ENCODE peak calls at places on chromosomes 12 and 14, in five cellular contexts. R, N, J, F and Q are unnamed samples.

GRCh38 chr12:32549675-32550079 is 129.4 kb upstream of the DNM1L start:
- DNase-seq in R (no peak), N (no peak), J (no peak), F (no peak), Q (no peak)

GRCh38 chr12:15527201-15527782 is 205.0 kb downstream of the PTPRO start:
- DNase-seq in R (peak; percentile 74), N (no peak), J (no peak), F (peak; percentile 38), Q (no peak)

GRCh38 chr12:124391340-124392261 is 96.7 kb downstream of the RFLNA start:
- DNase-seq in R (no peak), N (peak; percentile 71), J (peak; percentile 95), F (no peak), Q (peak; percentile 66)

GRCh38 chr14:64234877-64235651 is 59.1 kb downstream of the ESR2 start:
- DNase-seq in R (no peak), N (no peak), J (no peak), F (no peak), Q (peak; percentile 53)

GRCh38 chr12:795305-795704 is 42.9 kb downstream of the WNK1 start:
- DNase-seq in R (no peak), N (no peak), J (no peak), F (no peak), Q (no peak)

GRCh38 chr14:89231426-89232113 is 185.5 kb downstream of the FOXN3 start:
- DNase-seq in R (no peak), N (no peak), J (no peak), F (no peak), Q (no peak)

GRCh38 chr14:102485693-102486512 is 23.7 kb downstream of the ANKRD9 start:
- DNase-seq in R (peak; percentile 61), N (no peak), J (peak; percentile 41), F (no peak), Q (no peak)

GRCh38 chr14:23431486-23431885 is 4.0 kb downstream of the MYH7 start:
- DNase-seq in R (peak; percentile 57), N (no peak), J (peak; percentile 59), F (no peak), Q (no peak)

GRCh38 chr12:93363854-93364297 is 13.8 kb upstream of the NUDT4 start:
- DNase-seq in R (no peak), N (no peak), J (no peak), F (no peak), Q (no peak)

GRCh38 chr12:109462868-109463692 is 14.0 kb downstream of the KCTD10 start:
- DNase-seq in R (peak; percentile 92), N (peak; percentile 83), J (peak; percentile 70), F (no peak), Q (peak; percentile 90)

GRCh38 chr14:99822800-99823455 is 29.7 kb downstream of the EML1 start:
- DNase-seq in R (no peak), N (no peak), J (no peak), F (no peak), Q (no peak)

GRCh38 chr12:1131811-1132224 is 140.8 kb downstream of the ERC1 start:
- DNase-seq in R (no peak), N (no peak), J (no peak), F (no peak), Q (no peak)

GRCh38 chr12:71684081-71684480 is 1.8 kb upstream of the TMEM19 start:
- DNase-seq in R (no peak), N (no peak), J (no peak), F (peak; percentile 6), Q (no peak)

GRCh38 chr12:14950982-14951746 is 10.2 kb downstream of the ARHGDIB start:
- DNase-seq in R (no peak), N (no peak), J (no peak), F (peak; percentile 81), Q (peak; percentile 93)

GRCh38 chr14:71317385-71318096 is 410.3 kb downstream of the PCNX1 start:
- DNase-seq in R (no peak), N (no peak), J (no peak), F (no peak), Q (no peak)

GRCh38 chr12:27922591-27923139 is 49.9 kb downstream of the PTHLH start:
- DNase-seq in R (no peak), N (no peak), J (no peak), F (no peak), Q (peak; percentile 88)

GRCh38 chr12:109716512-109717389 is 3.1 kb downstream of the FAM222A start:
- DNase-seq in R (peak; percentile 52), N (no peak), J (no peak), F (no peak), Q (no peak)

GRCh38 chr14:100417466-100417865 is 94.3 kb downstream of the SLC25A47 start:
- DNase-seq in R (peak; percentile 68), N (no peak), J (peak; percentile 72), F (peak; percentile 36), Q (peak; percentile 70)

GRCh38 chr14:95504135-95505029 is 12.1 kb downstream of the SYNE3 start:
- DNase-seq in R (peak; percentile 54), N (no peak), J (peak; percentile 16), F (no peak), Q (no peak)

GRCh38 chr12:103799504-103800251 is 41.4 kb downstream of the NT5DC3 start:
- DNase-seq in R (no peak), N (no peak), J (no peak), F (no peak), Q (peak; percentile 96)

GRCh38 chr12:99128246-99128645 is 483.2 kb downstream of the APAF1 start:
- DNase-seq in R (no peak), N (no peak), J (no peak), F (no peak), Q (no peak)

GRCh38 chr12:108302471-108303311 is 36.4 kb downstream of the CMKLR1 start:
- DNase-seq in R (peak; percentile 92), N (peak; percentile 77), J (peak; percentile 77), F (peak; percentile 91), Q (peak; percentile 44)

GRCh38 chr12:60684988-60685655 is 1089.3 kb downstream of the SLC16A7 start:
- DNase-seq in R (peak; percentile 53), N (no peak), J (no peak), F (peak; percentile 7), Q (peak; percentile 50)

GRCh38 chr12:70507442-70507841 is 129.8 kb downstream of the PTPRB start:
- DNase-seq in R (no peak), N (no peak), J (no peak), F (no peak), Q (no peak)

GRCh38 chr12:14272954-14273910 is 92.2 kb upstream of the ATF7IP start:
- DNase-seq in R (no peak), N (no peak), J (no peak), F (no peak), Q (no peak)

GRCh38 chr14:85531594-85532391 is 1.8 kb downstream of the FLRT2 start:
- DNase-seq in R (peak; percentile 86), N (peak; percentile 51), J (peak; percentile 79), F (no peak), Q (peak; percentile 13)

GRCh38 chr14:20609215-20610001 is 18.2 kb upstream of the RNASE12 start:
- DNase-seq in R (no peak), N (peak; percentile 67), J (peak; percentile 88), F (peak; percentile 82), Q (peak; percentile 63)

GRCh38 chr14:88848571-88848970 is 24.1 kb downstream of the TTC8 start:
- DNase-seq in R (no peak), N (no peak), J (no peak), F (no peak), Q (no peak)

GRCh38 chr12:47942327-47943230 is 20.8 kb upstream of the TMEM106C start:
- DNase-seq in R (no peak), N (no peak), J (peak; percentile 80), F (no peak), Q (no peak)

GRCh38 chr14:94505206-94505605 is 4.1 kb downstream of the SERPINA12 start:
- DNase-seq in R (no peak), N (no peak), J (no peak), F (no peak), Q (no peak)

GRCh38 chr12:56998981-56999380 is 7.4 kb downstream of the ZBTB39 start:
- DNase-seq in R (no peak), N (no peak), J (peak; percentile 69), F (no peak), Q (no peak)

GRCh38 chr12:121610239-121611149 is 15.8 kb upstream of the ORAI1 start:
- DNase-seq in R (no peak), N (no peak), J (no peak), F (no peak), Q (no peak)

DNA sequence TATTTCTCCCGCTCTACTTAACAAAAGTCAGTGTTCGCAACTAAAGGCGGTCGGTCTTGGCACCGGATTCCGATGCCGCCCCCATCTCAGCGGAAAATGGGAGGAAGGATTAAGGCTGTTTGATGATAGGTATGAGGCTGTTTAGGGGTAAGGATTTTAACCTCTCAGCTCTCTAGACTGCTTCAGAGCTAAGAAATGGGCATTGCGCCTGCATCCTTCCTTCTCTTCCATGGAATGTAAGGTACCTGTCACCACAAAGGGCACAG is 1.4 kb downstream of the COCH start:
- DNase-seq in R (no peak), N (no peak), J (no peak), F (no peak), Q (no peak)
- H3K27me3 ChIP-seq in R (no peaks in the 10 kb centered on the region), N (no peaks in the 10 kb centered on the region), J (peaks cover 65% of the 10 kb centered on the region), F (no peaks in the 10 kb centered on the region), Q (no peaks in the 10 kb centered on the region)

GRCh38 chr12:130716918-130717306 is 813 bp upstream of the RIMBP2 start:
- DNase-seq in R (no peak), N (no peak), J (no peak), F (no peak), Q (no peak)
- H3K27me3 ChIP-seq in R (no peaks in the 10 kb centered on the region), N (peaks cover 18% of the 10 kb centered on the region), J (peaks cover 71% of the 10 kb centered on the region), F (no peaks in the 10 kb centered on the region), Q (peaks cover 64% of the 10 kb centered on the region)

GRCh38 chr12:113247123-113248045 is 26.1 kb downstream of the TPCN1 start:
- DNase-seq in R (peak; percentile 65), N (no peak), J (peak; percentile 50), F (no peak), Q (no peak)

GRCh38 chr12:113244015-113244983 is 23.0 kb downstream of the TPCN1 start:
- DNase-seq in R (peak; percentile 91), N (peak; percentile 86), J (peak; percentile 76), F (no peak), Q (no peak)

GRCh38 chr12:113248046-113248825 is 27.0 kb downstream of the TPCN1 start:
- DNase-seq in R (peak; percentile 62), N (no peak), J (peak; percentile 45), F (no peak), Q (no peak)

GRCh38 chr12:113248842-113249435 is 27.7 kb downstream of the TPCN1 start:
- DNase-seq in R (peak; percentile 58), N (no peak), J (peak; percentile 34), F (no peak), Q (no peak)

DNA sequence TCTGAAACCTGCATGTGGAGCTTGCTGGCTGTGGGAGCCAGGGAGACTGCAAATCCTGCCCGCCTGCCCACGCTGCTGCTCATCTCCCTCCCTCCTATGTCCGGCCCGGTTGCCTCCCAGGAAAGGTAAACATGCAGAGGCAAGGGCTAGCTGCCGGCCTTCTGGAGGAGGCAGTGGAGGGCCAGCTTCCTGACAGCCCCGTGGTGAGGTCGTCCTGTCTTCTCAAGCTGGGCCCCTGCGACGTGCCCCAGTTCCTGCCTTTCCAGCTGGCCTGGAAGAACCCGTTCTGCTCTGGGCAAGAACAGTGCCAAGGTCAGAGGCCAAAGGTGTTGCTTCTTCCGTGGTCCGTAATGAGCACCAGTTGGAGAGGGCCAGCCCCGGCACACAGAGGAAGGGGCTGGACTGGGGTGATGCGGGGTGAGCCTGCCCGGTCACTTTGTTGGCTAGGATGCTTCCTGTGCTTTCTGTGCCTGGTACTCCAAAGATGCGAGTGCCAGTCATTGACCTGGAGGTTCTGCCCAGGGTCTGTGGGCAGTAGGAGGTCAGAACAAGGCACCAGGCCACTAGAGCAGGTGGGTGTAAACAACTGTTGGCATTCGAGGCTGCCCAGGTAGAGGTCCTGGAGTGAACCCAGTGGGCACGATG is 25.3 kb downstream of the TPCN1 start:
- DNase-seq in R (no peak), N (no peak), J (peak; percentile 76), F (peak; percentile 61), Q (peak; percentile 52)
- H3K27me3 ChIP-seq in R (no peaks in the 10 kb centered on the region), N (no peaks in the 10 kb centered on the region), J (no peaks in the 10 kb centered on the region), F (no peaks in the 10 kb centered on the region), Q (no peaks in the 10 kb centered on the region)

GRCh38 chr12:6315184-6315583 is 4.7 kb downstream of the PLEKHG6 start:
- DNase-seq in R (no peak), N (no peak), J (no peak), F (no peak), Q (no peak)
- H3K27me3 ChIP-seq in R (no peaks in the 10 kb centered on the region), N (no peaks in the 10 kb centered on the region), J (peaks cover 56% of the 10 kb centered on the region), F (no peaks in the 10 kb centered on the region), Q (no peaks in the 10 kb centered on the region)